ENCODE peak calls at places on chromosome 11, in four cellular contexts. P, G, O and C are unnamed samples.

GRCh38 chr11:13669544-13670488 is 1.3 kb downstream of the FAR1 start:
- DNase-seq in G (no peak), P (no peak), O (peak), C (no peak)

GRCh38 chr11:44608654-44609027 is 43.2 kb downstream of the CD82 start:
- DNase-seq in P (no peak), O (no peak), G (no peak), C (no peak)

GRCh38 chr11:44630511-44631210 is 65.2 kb downstream of the CD82 start:
- DNase-seq in G (no peak), O (no peak), P (no peak), C (no peak)

GRCh38 chr11:130636672-130637463 is 188.4 kb downstream of the ADAMTS15 start:
- DNase-seq in P (no peak), O (peak), G (no peak), C (no peak)

GRCh38 chr11:130612291-130612802 is 163.9 kb downstream of the ADAMTS15 start:
- DNase-seq in G (no peak), O (no peak), P (no peak), C (no peak)

GRCh38 chr11:109123811-109124787 is 297.9 kb upstream of the C11orf87 start:
- DNase-seq in G (no peak), P (no peak), O (no peak), C (no peak)

GRCh38 chr11:100741866-100742625 is 55.0 kb downstream of the ARHGAP42 start:
- DNase-seq in O (no peak), G (no peak), P (no peak), C (no peak)

GRCh38 chr11:35418847-35419712 is at the start of gene SLC1A2:
- DNase-seq in P (no peak), O (no peak), G (no peak), C (no peak)

GRCh38 chr11:108931168-108931567 is 266.3 kb downstream of the DDX10 start:
- DNase-seq in G (no peak), P (no peak), O (no peak), C (no peak)

GRCh38 chr11:113104390-113105251 is 143.4 kb downstream of the NCAM1 start:
- DNase-seq in P (no peak), G (no peak), O (no peak), C (no peak)

GRCh38 chr11:34757026-34757451 is 136.1 kb downstream of the EHF start:
- DNase-seq in P (no peak), G (no peak), O (no peak), C (no peak)